ENCODE peak calls at places on chromosomes 5 and 9, in nine cellular contexts. One of them, this sample, is unnamed.

GRCh38 chr5:75558221-75558620 is 46.5 kb downstream of the POLK start:
- DNase-seq in left colon: no peak
- DNase-seq in gastrocnemius medialis: no peak
- DNase-seq in NCI-H1930: no peak
- DNase-seq in neural crest cell: no peak
- DNase-seq in fibroblast of mammary gland: no peak
- DNase-seq in A549: no peak
- DNase-seq in NCI-H524 treated with DMSO at 0.1 percent for 48 hours: no peak
- DNase-seq in neural progenitor cell: no peak
- DNase-seq in this sample: no peak

GRCh38 chr9:129170229-129170628 is 7.8 kb downstream of the IER5L start:
- DNase-seq in neural progenitor cell: no peak
- DNase-seq in NCI-H524 treated with DMSO at 0.1 percent for 48 hours: no peak
- DNase-seq in A549: no peak
- DNase-seq in fibroblast of mammary gland: peak
- DNase-seq in gastrocnemius medialis: no peak
- DNase-seq in neural crest cell: no peak
- DNase-seq in NCI-H1930: no peak
- DNase-seq in left colon: no peak
- DNase-seq in this sample: no peak

GRCh38 chr9:22079873-22080341 is 70.8 kb upstream of the CDKN2B start:
- DNase-seq in neural crest cell: no peak
- DNase-seq in NCI-H1930: no peak
- DNase-seq in fibroblast of mammary gland: peak
- DNase-seq in left colon: no peak
- DNase-seq in neural progenitor cell: no peak
- DNase-seq in NCI-H524 treated with DMSO at 0.1 percent for 48 hours: no peak
- DNase-seq in A549: no peak
- DNase-seq in gastrocnemius medialis: peak
- DNase-seq in this sample: no peak

GRCh38 chr9:130685104-130685503 is 8.5 kb upstream of the EXOSC2 start:
- DNase-seq in fibroblast of mammary gland: no peak
- DNase-seq in gastrocnemius medialis: no peak
- DNase-seq in NCI-H1930: no peak
- DNase-seq in A549: no peak
- DNase-seq in NCI-H524 treated with DMSO at 0.1 percent for 48 hours: no peak
- DNase-seq in left colon: no peak
- DNase-seq in neural progenitor cell: no peak
- DNase-seq in neural crest cell: no peak
- DNase-seq in this sample: no peak

GRCh38 chr5:58187473-58188286 is 272.2 kb downstream of the PLK2 start:
- DNase-seq in left colon: no peak
- DNase-seq in A549: no peak
- DNase-seq in neural progenitor cell: no peak
- DNase-seq in gastrocnemius medialis: no peak
- DNase-seq in fibroblast of mammary gland: no peak
- DNase-seq in NCI-H1930: no peak
- DNase-seq in neural crest cell: no peak
- DNase-seq in NCI-H524 treated with DMSO at 0.1 percent for 48 hours: no peak
- DNase-seq in this sample: no peak

GRCh38 chr5:172584638-172585037 is 56.4 kb upstream of the NEURL1B start:
- DNase-seq in neural crest cell: no peak
- DNase-seq in NCI-H1930: no peak
- DNase-seq in gastrocnemius medialis: no peak
- DNase-seq in neural progenitor cell: no peak
- DNase-seq in fibroblast of mammary gland: no peak
- DNase-seq in left colon: no peak
- DNase-seq in A549: no peak
- DNase-seq in NCI-H524 treated with DMSO at 0.1 percent for 48 hours: no peak
- DNase-seq in this sample: no peak

GRCh38 chr5:56088431-56088949 is 93.7 kb upstream of the IL6ST start:
- DNase-seq in fibroblast of mammary gland: peak
- DNase-seq in left colon: no peak
- DNase-seq in A549: no peak
- DNase-seq in NCI-H1930: no peak
- DNase-seq in gastrocnemius medialis: no peak
- DNase-seq in neural progenitor cell: no peak
- DNase-seq in neural crest cell: no peak
- DNase-seq in NCI-H524 treated with DMSO at 0.1 percent for 48 hours: no peak
- DNase-seq in this sample: no peak

GRCh38 chr5:10235350-10235749 is 14.3 kb downstream of the ATPSCKMT start:
- DNase-seq in neural progenitor cell: no peak
- DNase-seq in A549: no peak
- DNase-seq in fibroblast of mammary gland: peak
- DNase-seq in NCI-H524 treated with DMSO at 0.1 percent for 48 hours: no peak
- DNase-seq in neural crest cell: no peak
- DNase-seq in NCI-H1930: no peak
- DNase-seq in gastrocnemius medialis: no peak
- DNase-seq in left colon: no peak
- DNase-seq in this sample: no peak

GRCh38 chr9:18795947-18796705 is 236.9 kb downstream of the SAXO1 start:
- DNase-seq in neural progenitor cell: peak
- DNase-seq in gastrocnemius medialis: no peak
- DNase-seq in left colon: no peak
- DNase-seq in neural crest cell: no peak
- DNase-seq in A549: no peak
- DNase-seq in fibroblast of mammary gland: peak
- DNase-seq in NCI-H524 treated with DMSO at 0.1 percent for 48 hours: no peak
- DNase-seq in NCI-H1930: no peak
- DNase-seq in this sample: no peak

GRCh38 chr9:29449294-29449693 is 1876.0 kb upstream of the C9orf72 start:
- DNase-seq in NCI-H1930: no peak
- DNase-seq in neural progenitor cell: no peak
- DNase-seq in neural crest cell: no peak
- DNase-seq in fibroblast of mammary gland: no peak
- DNase-seq in A549: no peak
- DNase-seq in left colon: no peak
- DNase-seq in gastrocnemius medialis: no peak
- DNase-seq in NCI-H524 treated with DMSO at 0.1 percent for 48 hours: no peak
- DNase-seq in this sample: no peak

GRCh38 chr5:143016777-143017374 is 246.7 kb downstream of the ARHGAP26 start:
- DNase-seq in neural crest cell: peak
- DNase-seq in fibroblast of mammary gland: peak
- DNase-seq in neural progenitor cell: peak
- DNase-seq in gastrocnemius medialis: no peak
- DNase-seq in NCI-H524 treated with DMSO at 0.1 percent for 48 hours: no peak
- DNase-seq in A549: no peak
- DNase-seq in left colon: peak
- DNase-seq in NCI-H1930: no peak
- DNase-seq in this sample: no peak

GRCh38 chr9:131838581-131839280 is 98.9 kb upstream of the RAPGEF1 start:
- DNase-seq in neural crest cell: no peak
- DNase-seq in NCI-H524 treated with DMSO at 0.1 percent for 48 hours: no peak
- DNase-seq in NCI-H1930: no peak
- DNase-seq in A549: no peak
- DNase-seq in gastrocnemius medialis: no peak
- DNase-seq in neural progenitor cell: peak
- DNase-seq in fibroblast of mammary gland: no peak
- DNase-seq in left colon: no peak
- DNase-seq in this sample: no peak

GRCh38 chr5:143182106-143182505 is 221.4 kb downstream of the NR3C1 start:
- DNase-seq in gastrocnemius medialis: no peak
- DNase-seq in left colon: no peak
- DNase-seq in A549: no peak
- DNase-seq in fibroblast of mammary gland: no peak
- DNase-seq in NCI-H524 treated with DMSO at 0.1 percent for 48 hours: no peak
- DNase-seq in neural progenitor cell: no peak
- DNase-seq in NCI-H1930: no peak
- DNase-seq in neural crest cell: no peak
- DNase-seq in this sample: no peak

GRCh38 chr9:114314256-114314867 is 8.5 kb upstream of the ORM1 start:
- DNase-seq in left colon: no peak
- DNase-seq in neural progenitor cell: no peak
- DNase-seq in NCI-H1930: no peak
- DNase-seq in fibroblast of mammary gland: no peak
- DNase-seq in NCI-H524 treated with DMSO at 0.1 percent for 48 hours: no peak
- DNase-seq in neural crest cell: no peak
- DNase-seq in gastrocnemius medialis: no peak
- DNase-seq in A549: no peak
- DNase-seq in this sample: peak

GRCh38 chr9:93268551-93269314 is 84.8 kb downstream of the WNK2 start:
- DNase-seq in left colon: peak
- DNase-seq in NCI-H524 treated with DMSO at 0.1 percent for 48 hours: no peak
- DNase-seq in neural crest cell: no peak
- DNase-seq in NCI-H1930: peak
- DNase-seq in A549: no peak
- DNase-seq in gastrocnemius medialis: no peak
- DNase-seq in fibroblast of mammary gland: no peak
- DNase-seq in neural progenitor cell: no peak
- DNase-seq in this sample: peak

GRCh38 chr5:84614907-84615306 is 230.2 kb upstream of the EDIL3 start:
- DNase-seq in neural progenitor cell: no peak
- DNase-seq in neural crest cell: no peak
- DNase-seq in A549: no peak
- DNase-seq in NCI-H1930: no peak
- DNase-seq in left colon: no peak
- DNase-seq in fibroblast of mammary gland: no peak
- DNase-seq in gastrocnemius medialis: no peak
- DNase-seq in NCI-H524 treated with DMSO at 0.1 percent for 48 hours: peak
- DNase-seq in this sample: no peak

GRCh38 chr9:137301086-137301947 is 754 bp downstream of the NRARP start:
- DNase-seq in NCI-H1930: no peak
- DNase-seq in A549: no peak
- DNase-seq in neural crest cell: no peak
- DNase-seq in NCI-H524 treated with DMSO at 0.1 percent for 48 hours: no peak
- DNase-seq in fibroblast of mammary gland: peak
- DNase-seq in neural progenitor cell: peak
- DNase-seq in left colon: no peak
- DNase-seq in gastrocnemius medialis: no peak
- DNase-seq in this sample: peak

GRCh38 chr9:130327070-130327780 is 61.7 kb downstream of the HMCN2 start:
- DNase-seq in fibroblast of mammary gland: no peak
- DNase-seq in gastrocnemius medialis: no peak
- DNase-seq in neural progenitor cell: peak
- DNase-seq in neural crest cell: no peak
- DNase-seq in NCI-H524 treated with DMSO at 0.1 percent for 48 hours: no peak
- DNase-seq in A549: peak
- DNase-seq in NCI-H1930: no peak
- DNase-seq in left colon: no peak
- DNase-seq in this sample: no peak

GRCh38 chr9:90642570-90643539 is at the start of gene DIRAS2:
- DNase-seq in NCI-H1930: peak
- DNase-seq in left colon: peak
- DNase-seq in gastrocnemius medialis: no peak
- DNase-seq in neural progenitor cell: peak
- DNase-seq in NCI-H524 treated with DMSO at 0.1 percent for 48 hours: peak
- DNase-seq in fibroblast of mammary gland: peak
- DNase-seq in neural crest cell: peak
- DNase-seq in A549: peak
- DNase-seq in this sample: peak

GRCh38 chr9:131438190-131438589 is 44.3 kb downstream of the PRRC2B start:
- DNase-seq in left colon: no peak
- DNase-seq in gastrocnemius medialis: no peak
- DNase-seq in A549: no peak
- DNase-seq in neural crest cell: no peak
- DNase-seq in NCI-H524 treated with DMSO at 0.1 percent for 48 hours: no peak
- DNase-seq in fibroblast of mammary gland: no peak
- DNase-seq in NCI-H1930: no peak
- DNase-seq in neural progenitor cell: no peak
- DNase-seq in this sample: no peak

This sample was measured in stomach.